ENCODE peak calls at places on chromosome 3, in eight cellular contexts. S is aorta, Z is GM23248, R is transverse colon, M is body of pancreas, Y is psoas muscle, B is cardiac muscle cell, H is brain microvascular endothelial cell. Q is an unnamed sample.

GRCh38 chr3:37329465-37329864 is 155.1 kb upstream of the LRRFIP2 start:
- DNase-seq in H (no peak), M (no peak), Y (no peak), S (no peak), Z (no peak), R (no peak), B (no peak), Q (no peak)

GRCh38 chr3:129735638-129736037 is 129.2 kb upstream of the PLXND1 start:
- DNase-seq in H (no peak), S (no peak), Z (no peak), M (no peak), Y (no peak), R (no peak), B (no peak), Q (no peak)

GRCh38 chr3:61438253-61439115 is 122.9 kb upstream of the PTPRG start:
- DNase-seq in Y (no peak), M (no peak), S (no peak), R (no peak), Z (no peak), H (no peak), B (no peak), Q (no peak)

GRCh38 chr3:181618260-181618659 is 93.5 kb upstream of the SOX2 start:
- DNase-seq in S (no peak), H (no peak), B (no peak), R (no peak), Y (no peak), Z (no peak), M (no peak), Q (no peak)

GRCh38 chr3:195750797-195751520 is 30.2 kb downstream of the MUC20 start:
- DNase-seq in Y (no peak), R (no peak), S (peak), Z (no peak), H (no peak), B (no peak), M (no peak), Q (no peak)

GRCh38 chr3:150736903-150737832 is 25.8 kb downstream of the SIAH2 start:
- DNase-seq in B (peak), H (no peak), S (no peak), Z (peak), Y (no peak), R (no peak), M (peak), Q (no peak)

GRCh38 chr3:15294914-15295313 is 37.5 kb downstream of the SH3BP5 start:
- DNase-seq in H (no peak), R (no peak), S (no peak), Z (peak), M (no peak), Y (no peak), B (no peak), Q (no peak)

GRCh38 chr3:152574461-152575079 is 260.4 kb upstream of the P2RY1 start:
- DNase-seq in Y (peak), R (peak), Z (peak), S (no peak), H (peak), M (peak), B (peak), Q (no peak)

GRCh38 chr3:13420051-13420816 is at the start of gene NUP210:
- DNase-seq in H (no peak), Z (no peak), M (peak), B (no peak), S (no peak), Y (peak), R (peak), Q (no peak)

GRCh38 chr3:29381595-29381994 is 100.7 kb downstream of the RBMS3 start:
- DNase-seq in R (no peak), M (no peak), H (peak), B (no peak), S (no peak), Y (no peak), Z (peak), Q (no peak)

GRCh38 chr3:167750273-167750971 is 14.9 kb downstream of the SERPINI1 start:
- DNase-seq in H (no peak), S (no peak), Z (no peak), Y (no peak), B (no peak), R (no peak), M (no peak), Q (no peak)

GRCh38 chr3:107369791-107370190 is 7.4 kb upstream of the CCDC54 start:
- DNase-seq in H (no peak), Y (no peak), B (no peak), M (no peak), R (no peak), S (no peak), Z (peak), Q (no peak)

DNA sequence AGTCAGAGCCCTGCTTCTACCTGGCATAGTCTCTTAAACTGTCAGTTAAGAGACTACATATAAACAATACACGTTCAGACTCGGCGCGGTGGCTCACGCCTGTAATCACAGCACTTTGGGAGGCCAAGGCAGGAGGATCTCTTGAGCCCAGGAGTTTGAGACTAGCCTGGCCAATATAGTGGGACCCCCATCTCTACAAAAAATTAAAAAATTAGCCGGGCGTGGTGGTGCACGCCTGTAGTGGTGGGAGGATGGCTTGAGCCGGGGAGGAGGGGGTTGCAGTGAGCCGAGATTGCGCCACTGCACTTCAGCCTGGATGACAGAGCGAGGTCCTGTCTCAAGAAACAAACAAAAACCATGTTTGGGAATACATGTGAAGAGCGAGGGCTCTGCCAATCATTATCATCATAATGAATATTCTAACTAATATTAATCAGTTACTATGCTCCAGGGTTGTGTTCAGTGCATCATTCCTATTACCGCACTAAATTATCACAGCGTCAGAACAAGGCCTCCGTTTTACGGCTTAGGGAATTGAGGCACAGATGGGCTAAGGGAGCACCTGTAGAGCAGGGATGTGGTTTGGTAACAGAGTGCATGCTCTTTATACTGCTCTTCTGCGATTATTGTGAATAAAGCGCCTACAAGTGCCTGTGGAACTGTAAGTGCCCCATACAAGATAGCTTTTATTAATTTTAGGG is 844 bp upstream of the UQCC5 start:
- DNase-seq in S (peak), R (no peak), B (no peak), H (no peak), Y (no peak), M (peak), Z (no peak), Q (no peak)
- H3K4me3 ChIP-seq in S (no peak), R (peak), B (no peak), H (no peak), Y (peak), M (no peak), Z (peak), Q (peak)

DNA sequence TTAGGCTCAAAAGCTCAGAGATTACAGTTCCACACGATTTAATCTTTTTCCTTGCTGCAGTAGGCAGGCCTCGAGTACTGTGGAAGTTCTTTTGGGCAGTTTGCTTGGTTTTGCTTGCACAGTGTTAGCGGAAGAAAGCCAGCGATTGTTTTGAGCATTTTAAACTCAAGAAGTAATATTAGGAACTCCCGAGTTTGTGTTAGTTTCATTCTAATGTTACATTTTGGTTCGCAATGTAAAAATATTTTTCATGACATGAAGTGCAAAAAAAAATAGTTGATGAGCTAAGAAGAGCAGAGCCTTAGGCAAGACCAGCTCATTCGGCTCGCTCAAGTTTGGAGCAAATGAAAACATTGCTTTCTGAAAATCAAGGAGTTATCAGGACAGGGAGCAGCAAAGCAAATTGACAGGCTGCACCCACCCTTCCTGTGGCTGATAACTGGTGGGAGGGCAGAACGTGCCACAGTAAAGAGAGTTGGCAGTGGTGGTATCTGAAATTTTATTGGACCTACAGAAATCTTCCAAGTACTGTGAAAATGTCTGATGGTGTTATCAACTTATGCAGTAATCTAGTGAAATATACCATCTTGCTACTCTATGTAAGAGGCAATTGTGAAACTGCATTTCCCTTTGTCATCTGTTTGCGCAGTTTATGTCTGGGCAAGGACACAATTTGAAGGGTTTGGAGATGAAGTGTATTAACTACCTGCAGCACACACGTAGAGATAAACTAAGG is 1.4 kb downstream of the PLCL2 start:
- DNase-seq in S (no peak), R (no peak), Y (no peak), B (peak), M (no peak), Z (peak), H (no peak), Q (no peak)
- H3K4me3 ChIP-seq in S (peak), R (peak), Y (peak), B (peak), M (peak), Z (peak), H (peak), Q (peak)

GRCh38 chr3:136464502-136464901 is 214.4 kb downstream of the PCCB start:
- DNase-seq in H (peak), Z (peak), R (no peak), B (no peak), Y (no peak), S (no peak), M (no peak), Q (no peak)
- H3K4me3 ChIP-seq in H (no peak), Z (no peak), R (no peak), B (no peak), Y (no peak), S (no peak), M (no peak), Q (no peak)

GRCh38 chr3:79766474-79767193 is 1.2 kb downstream of the ROBO1 start:
- DNase-seq in M (no peak), R (no peak), S (no peak), B (no peak), H (peak), Z (no peak), Y (no peak), Q (no peak)
- H3K4me3 ChIP-seq in M (no peak), R (no peak), S (no peak), B (peak), H (peak), Z (no peak), Y (no peak), Q (no peak)

GRCh38 chr3:179528786-179529185 is 33.9 kb upstream of the ACTL6A start:
- DNase-seq in Y (no peak), Z (peak), R (no peak), B (no peak), H (no peak), S (no peak), M (no peak), Q (no peak)

GRCh38 chr3:179526482-179526881 is 36.2 kb upstream of the ACTL6A start:
- DNase-seq in M (no peak), H (no peak), S (no peak), B (peak), Y (no peak), R (no peak), Z (no peak), Q (no peak)

GRCh38 chr3:179526989-179527391 is 35.7 kb upstream of the ACTL6A start:
- DNase-seq in S (no peak), Y (peak), M (peak), B (peak), H (peak), Z (peak), R (peak), Q (no peak)
- H3K4me3 ChIP-seq in S (no peak), Y (no peak), M (no peak), B (no peak), H (peak), Z (peak), R (no peak), Q (no peak)

GRCh38 chr3:119675188-119675874 is 1.9 kb downstream of the COX17 start:
- DNase-seq in Z (no peak), M (no peak), Y (no peak), H (no peak), R (no peak), S (no peak), B (no peak), Q (no peak)
- H3K4me3 ChIP-seq in Z (peak), M (no peak), Y (peak), H (no peak), R (no peak), S (no peak), B (peak), Q (no peak)

GRCh38 chr3:54123538-54124196 is 1.3 kb downstream of the CACNA2D3 start:
- DNase-seq in S (peak), B (peak), M (no peak), R (no peak), Y (no peak), Z (no peak), H (no peak), Q (no peak)

GRCh38 chr3:54120657-54121403 is 1.5 kb upstream of the CACNA2D3 start:
- DNase-seq in Z (peak), R (no peak), S (no peak), M (no peak), H (no peak), B (peak), Y (no peak), Q (no peak)

GRCh38 chr3:54122046-54122801 is at the start of gene CACNA2D3:
- DNase-seq in R (peak), S (no peak), H (no peak), Y (peak), B (peak), M (peak), Z (peak), Q (no peak)

GRCh38 chr3:54122802-54123537 is 618 bp downstream of the CACNA2D3 start:
- DNase-seq in Z (no peak), R (no peak), B (no peak), M (no peak), Y (no peak), H (no peak), S (no peak), Q (no peak)

DNA sequence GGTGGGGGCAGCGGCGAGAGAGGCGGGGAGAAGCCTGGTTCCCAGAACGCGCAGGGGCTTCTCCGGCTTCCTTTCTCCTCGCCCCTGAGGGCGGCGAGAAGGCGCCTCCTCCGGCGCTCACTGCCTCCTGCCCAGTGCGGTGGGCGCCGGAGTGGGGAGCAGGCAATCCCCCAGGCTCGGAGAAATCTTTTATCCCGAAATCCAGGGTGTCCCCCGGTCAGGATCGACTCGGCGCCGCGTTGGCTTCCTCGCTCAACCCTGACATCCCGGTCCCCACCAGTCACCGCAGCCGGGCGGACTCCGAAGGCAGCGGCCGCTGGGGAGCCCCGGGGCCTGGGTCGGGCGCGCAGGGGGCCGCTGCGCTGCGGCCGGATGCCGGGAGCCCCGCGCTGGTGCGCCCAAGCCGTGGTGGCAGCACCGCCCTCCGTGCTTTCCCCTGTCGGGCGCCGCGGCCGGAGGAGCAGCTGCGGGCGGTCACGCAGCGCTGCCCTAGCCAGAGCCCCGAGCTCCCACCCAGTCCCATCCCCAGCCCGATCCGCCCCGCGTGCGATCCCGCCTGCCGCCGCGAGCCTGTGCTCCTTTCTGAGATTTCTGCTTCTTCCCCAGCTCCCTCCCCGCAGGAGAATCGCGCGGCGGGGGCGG is 827 bp upstream of the CACNA2D3 start:
- DNase-seq in S (no peak), Z (no peak), H (no peak), M (no peak), R (no peak), B (peak), Y (no peak), Q (no peak)
- H3K4me3 ChIP-seq in S (peak), Z (peak), H (no peak), M (peak), R (peak), B (peak), Y (peak), Q (no peak)

GRCh38 chr3:50243552-50243895 is 7.5 kb downstream of the GNAI2 start:
- DNase-seq in R (no peak), H (no peak), Z (no peak), B (no peak), M (no peak), S (no peak), Y (no peak), Q (no peak)

GRCh38 chr3:50245831-50246516 is 10.0 kb downstream of the GNAI2 start:
- DNase-seq in Z (peak), R (peak), B (peak), H (peak), S (peak), M (peak), Y (peak), Q (peak)

GRCh38 chr3:50242778-50243551 is 7.0 kb downstream of the GNAI2 start:
- DNase-seq in H (peak), B (peak), Y (peak), S (peak), R (peak), Z (peak), M (no peak), Q (no peak)

GRCh38 chr3:50246517-50246954 is 10.5 kb downstream of the GNAI2 start:
- DNase-seq in R (peak), B (peak), H (peak), Y (peak), M (no peak), S (peak), Z (peak), Q (peak)

GRCh38 chr3:50245251-50245745 is 9.3 kb downstream of the GNAI2 start:
- DNase-seq in Y (no peak), Z (no peak), H (no peak), B (no peak), R (no peak), S (no peak), M (no peak), Q (no peak)
- H3K4me3 ChIP-seq in Y (peak), Z (peak), H (no peak), B (no peak), R (no peak), S (no peak), M (no peak), Q (peak)

GRCh38 chr3:49812916-49813496 is 747 bp downstream of the UBA7 start:
- DNase-seq in R (no peak), S (no peak), M (no peak), Y (no peak), B (no peak), H (no peak), Z (peak), Q (no peak)
- H3K4me3 ChIP-seq in R (peak), S (peak), M (no peak), Y (peak), B (no peak), H (no peak), Z (peak), Q (no peak)